ENCODE peak calls at places on chromosome 13, in four cellular contexts. V is CD8-positive, alpha-beta T cell; G is GM23338; I is transverse colon. K is an unnamed sample.

GRCh38 chr13:94480672-94481145 is 1.2 kb upstream of the DCT start:
- DNase-seq in V (no peak), G (no peak), I (no peak), K (no peak)

GRCh38 chr13:93398167-93398566 is 171.6 kb downstream of the GPC6 start:
- DNase-seq in V (no peak), G (no peak), I (no peak), K (no peak)

GRCh38 chr13:29411493-29411892 is 184.0 kb downstream of the SLC7A1 start:
- DNase-seq in V (no peak), G (no peak), I (no peak), K (no peak)

GRCh38 chr13:102847272-102848234 is 1.7 kb downstream of the ERCC5 start:
- DNase-seq in V (no peak), G (peak; percentile 59), I (no peak), K (peak; percentile 46)

GRCh38 chr13:107554355-107554905 is 660.9 kb downstream of the LIG4 start:
- DNase-seq in V (no peak), G (no peak), I (no peak), K (no peak)

GRCh38 chr13:104868806-104869205 is 1666.7 kb downstream of the EFNB2 start:
- DNase-seq in V (no peak), G (no peak), I (no peak), K (no peak)

GRCh38 chr13:94093652-94094310 is 385.7 kb downstream of the DCT start:
- DNase-seq in V (no peak), G (no peak), I (no peak), K (no peak)

GRCh38 chr13:46057251-46058015 is 4.9 kb upstream of the ZC3H13 start:
- DNase-seq in V (no peak), G (no peak), I (no peak), K (peak; percentile 31)

GRCh38 chr13:30711837-30712236 is 23.5 kb upstream of the ALOX5AP start:
- DNase-seq in V (no peak), G (no peak), I (no peak), K (no peak)

GRCh38 chr13:86795858-86796257 is 875.3 kb upstream of the SLITRK5 start:
- DNase-seq in V (no peak), G (no peak), I (no peak), K (no peak)

GRCh38 chr13:60583911-60584753 is 187.1 kb downstream of the TDRD3 start:
- DNase-seq in V (no peak), G (peak; percentile 91), I (peak; percentile 25), K (peak; percentile 25)

GRCh38 chr13:89695343-89696257 is 1651.9 kb upstream of the MIR17HG start:
- DNase-seq in V (no peak), G (peak; percentile 73), I (peak; percentile 9), K (peak; percentile 60)

GRCh38 chr13:32687275-32687674 is 101.0 kb downstream of the PDS5B start:
- DNase-seq in V (no peak), G (no peak), I (no peak), K (no peak)

GRCh38 chr13:66312312-66313087 is 917.6 kb downstream of the PCDH9 start:
- DNase-seq in V (no peak), G (no peak), I (peak; percentile 44), K (no peak)

GRCh38 chr13:101544979-101545378 is 92.5 kb downstream of the ITGBL1 start:
- DNase-seq in V (no peak), G (no peak), I (no peak), K (no peak)

GRCh38 chr13:76823969-76824368 is 62.2 kb downstream of the KCTD12 start:
- DNase-seq in V (no peak), G (no peak), I (no peak), K (peak; percentile 25)

GRCh38 chr13:99347911-99348451 is 40.8 kb upstream of the GPR183 start:
- DNase-seq in V (no peak), G (no peak), I (no peak), K (no peak)

GRCh38 chr13:111008351-111008750 is 93.5 kb upstream of the ANKRD10 start:
- DNase-seq in V (no peak), G (no peak), I (no peak), K (no peak)

GRCh38 chr13:62060570-62060969 is 644.9 kb upstream of the PCDH20 start:
- DNase-seq in V (no peak), G (no peak), I (no peak), K (no peak)

GRCh38 chr13:51912091-51912490 is 50.3 kb downstream of the CCDC70 start:
- DNase-seq in V (no peak), G (no peak), I (no peak), K (no peak)

GRCh38 chr13:32988588-32989256 is 27.5 kb upstream of the KL start:
- DNase-seq in V (no peak), G (no peak), I (no peak), K (no peak)

GRCh38 chr13:113855012-113855921 is 8.6 kb downstream of the GAS6 start:
- DNase-seq in V (no peak), G (no peak), I (peak; percentile 70), K (no peak)

DNA sequence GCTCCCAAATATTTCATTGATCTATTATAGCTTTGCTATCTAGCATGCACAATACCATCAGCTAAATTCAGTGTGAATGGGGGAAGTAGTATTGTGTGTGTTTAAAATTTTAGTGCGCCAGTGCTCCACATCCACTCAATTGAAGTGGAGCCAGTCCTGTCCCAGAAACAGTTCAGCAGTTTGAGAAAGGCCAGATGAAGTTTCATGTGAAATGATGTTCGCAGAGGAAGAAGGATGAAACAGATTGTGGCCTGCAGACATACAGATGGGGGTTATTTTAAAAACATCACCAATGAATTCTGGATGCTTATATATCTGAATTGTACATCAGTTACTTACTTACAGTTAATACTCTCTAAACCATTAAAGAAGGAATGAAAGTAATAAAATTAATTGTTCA is 129.4 kb downstream of the SPRY2 start:
- DNase-seq in V (no peak), G (no peak), I (no peak), K (no peak)
- H3K27ac ChIP-seq in V (no peak overlapping the region), G (no peak overlapping the region), I (no peak overlapping the region), K (no peak overlapping the region)

DNA sequence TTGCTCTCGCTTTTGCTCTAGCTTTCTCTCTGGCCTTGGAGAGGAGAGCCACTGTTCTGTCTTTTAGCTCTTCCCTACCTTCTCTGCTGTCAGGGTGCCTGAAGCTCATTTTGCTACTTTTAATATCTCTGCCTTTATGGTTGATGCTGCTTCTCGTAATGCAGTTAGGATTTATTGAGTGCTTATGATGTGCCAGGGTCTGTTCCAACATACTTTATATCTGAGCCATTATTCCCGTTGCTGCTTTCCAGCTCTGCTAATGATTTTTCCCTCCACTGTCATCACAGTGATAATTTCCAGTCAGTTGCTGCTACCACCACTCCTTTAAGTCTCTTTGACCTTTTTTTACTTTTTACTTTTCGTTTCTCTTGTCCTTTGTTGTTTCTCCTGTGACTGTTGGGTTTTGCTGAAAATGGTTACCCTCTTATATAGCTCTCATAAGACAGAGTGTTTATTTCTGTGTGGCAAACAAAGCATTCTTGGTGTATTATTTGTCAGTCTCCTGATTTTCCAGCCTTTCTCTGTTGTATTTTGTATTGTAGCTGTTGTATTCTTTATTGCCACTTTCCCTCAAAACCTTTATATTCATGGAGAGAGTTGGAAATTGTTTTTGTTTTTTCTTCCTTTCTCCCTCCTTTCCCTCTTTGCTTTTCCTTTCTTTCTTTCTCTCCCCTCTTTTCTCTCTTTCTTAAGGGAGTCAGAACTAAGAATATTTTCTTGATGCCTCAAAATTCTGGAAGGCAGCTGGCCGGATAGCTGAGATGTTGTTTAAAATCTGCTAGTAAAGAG is 37.4 kb downstream of the COG6 start:
- DNase-seq in V (no peak), G (no peak), I (no peak), K (no peak)
- H3K4me1 ChIP-seq in V (no peaks in the 10 kb centered on the region), G (no peaks in the 10 kb centered on the region), I (no peaks in the 10 kb centered on the region), K (no peaks in the 10 kb centered on the region)

DNA sequence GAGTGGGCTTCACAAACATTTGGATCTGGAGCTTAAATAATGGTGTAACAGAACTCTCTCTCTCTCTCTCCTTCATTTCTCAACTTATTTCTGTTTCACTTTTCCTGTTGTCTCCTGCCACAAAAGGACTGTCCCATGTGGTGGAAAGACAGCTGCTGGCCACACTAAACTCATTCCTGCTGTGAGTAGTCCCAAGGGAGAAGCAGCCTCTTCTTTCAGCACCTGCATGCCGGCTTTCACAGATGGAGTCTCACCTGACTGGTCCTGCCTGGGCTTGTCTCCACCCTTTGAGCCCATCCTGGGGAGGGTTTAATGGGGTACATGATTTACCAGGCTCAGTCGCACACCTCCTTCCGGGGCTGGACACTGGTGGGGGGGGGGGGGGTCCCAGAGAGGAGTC is 31.8 kb upstream of the IRS2 start:
- DNase-seq in V (no peak), G (no peak), I (no peak), K (no peak)
- TF ChIP-seq CTCF in V (no peak), G (no peak), I (no peak), K (no peak)

DNA sequence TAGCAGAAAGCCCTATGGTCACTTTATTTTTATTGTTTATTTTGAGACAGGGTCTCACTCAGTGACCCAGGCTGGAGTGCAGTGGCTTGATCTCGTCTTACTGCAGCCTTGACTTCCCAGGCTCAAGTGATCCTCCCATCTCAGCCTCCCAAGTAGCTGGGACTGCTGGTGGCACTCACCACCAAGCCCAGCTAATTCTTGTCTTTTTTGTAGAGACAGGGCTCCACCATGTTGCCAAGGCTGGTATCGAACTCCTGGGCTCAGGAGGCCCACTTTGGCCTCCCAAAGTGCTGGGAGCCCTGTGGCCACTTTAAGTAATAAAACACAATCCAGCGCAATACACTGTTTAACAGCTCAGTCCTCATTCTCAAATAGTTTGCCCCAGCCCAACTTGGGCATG is 69.3 kb downstream of the NUFIP1 start:
- DNase-seq in V (no peak), G (no peak), I (no peak), K (no peak)
- H3K27ac ChIP-seq in V (no peak overlapping the region), G (no peak overlapping the region), I (peak overlapping the region; percentile 93), K (no peak overlapping the region)

DNA sequence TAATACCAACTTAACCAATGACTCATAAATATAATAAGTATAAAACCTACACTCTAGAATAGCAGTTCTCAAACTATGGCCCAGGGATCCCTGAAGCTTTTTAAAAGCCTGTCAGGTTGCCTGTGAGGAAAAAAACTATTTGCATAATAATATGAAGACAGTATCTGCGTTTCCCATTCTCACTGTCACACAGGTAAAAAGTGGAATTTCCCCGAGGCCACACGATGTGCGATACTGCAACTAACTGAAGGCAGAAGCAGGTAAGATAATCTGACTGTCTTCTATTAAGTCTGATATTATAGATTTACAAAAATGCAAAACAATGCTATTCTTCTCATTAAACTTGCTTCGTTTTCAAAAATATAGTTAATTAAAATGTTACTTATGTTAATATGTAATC is 52.5 kb upstream of the EEF1AKMT1 start:
- DNase-seq in V (no peak), G (no peak), I (no peak), K (no peak)
- H3K4me1 ChIP-seq in V (no peaks in the 10 kb centered on the region), G (peaks cover 18% of the 10 kb centered on the region), I (peaks cover 3% of the 10 kb centered on the region), K (no peaks in the 10 kb centered on the region)